ENCODE peak calls at places on chromosome 15, in eight cellular contexts. O is NCI-H1930, J is mesendoderm, Y is fibroblast of lung, P is nephron progenitor cell, K is NCI-H1436, F is EL, X is HEK293T. S is an unnamed sample.

GRCh38 chr15:74403981-74404563 is 29.7 kb downstream of the SEMA7A start:
- DNase-seq in O (no peak), J (no peak), Y (no peak), P (no peak), K (no peak), F (no peak), X (no peak), S (no peak)

GRCh38 chr15:74730619-74731316 is 5.4 kb upstream of the CYP1A1 start:
- DNase-seq in O (no peak), J (no peak), Y (no peak), P (no peak), K (no peak), F (no peak), X (no peak), S (no peak)

GRCh38 chr15:98812711-98813441 is 164.5 kb downstream of the IGF1R start:
- DNase-seq in O (no peak), J (peak; percentile 66), Y (no peak), P (no peak), K (no peak), F (no peak), X (no peak), S (no peak)

GRCh38 chr15:73941871-73942635 is 15.8 kb downstream of the LOXL1 start:
- DNase-seq in O (no peak), J (no peak), Y (no peak), P (no peak), K (no peak), F (peak; percentile 39), X (no peak), S (no peak)

GRCh38 chr15:94348084-94348483 is 116.7 kb downstream of the MCTP2 start:
- DNase-seq in O (no peak), J (no peak), Y (no peak), P (no peak), K (no peak), F (no peak), X (no peak), S (no peak)

GRCh38 chr15:70234256-70234965 is 136.7 kb upstream of the TLE3 start:
- DNase-seq in O (no peak), J (no peak), Y (peak; percentile 43), P (no peak), K (no peak), F (peak; percentile 90), X (no peak), S (no peak)

GRCh38 chr15:68553994-68554715 is 24.6 kb upstream of the CORO2B start:
- DNase-seq in O (peak; percentile 55), J (peak; percentile 76), Y (peak; percentile 72), P (peak; percentile 89), K (peak; percentile 81), F (peak; percentile 63), X (peak; percentile 72), S (no peak)

GRCh38 chr15:70781236-70781635 is 17.9 kb upstream of the UACA start:
- DNase-seq in O (no peak), J (peak; percentile 85), Y (no peak), P (no peak), K (no peak), F (peak; percentile 51), X (no peak), S (no peak)

GRCh38 chr15:66751579-66751978 is 49.5 kb downstream of the SMAD6 start:
- DNase-seq in O (no peak), J (no peak), Y (no peak), P (no peak), K (no peak), F (no peak), X (no peak), S (no peak)

GRCh38 chr15:101554115-101554915 is 64.8 kb upstream of the PCSK6 start:
- DNase-seq in O (no peak), J (no peak), Y (no peak), P (no peak), K (no peak), F (no peak), X (no peak), S (no peak)

GRCh38 chr15:94098877-94099606 is 132.3 kb upstream of the MCTP2 start:
- DNase-seq in O (no peak), J (no peak), Y (no peak), P (no peak), K (no peak), F (no peak), X (no peak), S (no peak)

GRCh38 chr15:60423540-60423939 is 25.8 kb upstream of the ANXA2 start:
- DNase-seq in O (no peak), J (peak; percentile 93), Y (peak; percentile 89), P (peak; percentile 31), K (no peak), F (peak; percentile 87), X (no peak), S (no peak)